ENCODE peak calls at places on chromosomes 7 and 10, in five cellular contexts. Y is WERI-Rb-1, G is GM13977, V is spleen, U is brain microvascular endothelial cell. S is an unnamed sample.

GRCh38 chr10:104045151-104046089 is 40.3 kb downstream of the COL17A1 start:
- DNase-seq in Y (peak), G (peak), V (no peak), U (peak), S (peak)

GRCh38 chr7:143390098-143390772 is 9.1 kb downstream of the ZYX start:
- DNase-seq in Y (no peak), G (no peak), V (no peak), U (no peak), S (peak)

GRCh38 chr7:73831656-73832579 is 1.1 kb downstream of the CLDN4 start:
- DNase-seq in Y (no peak), G (no peak), V (no peak), U (no peak), S (peak)

GRCh38 chr10:5514226-5514881 is 10.4 kb upstream of the CALML3 start:
- DNase-seq in Y (peak), G (no peak), V (peak), U (no peak), S (no peak)

GRCh38 chr7:3067193-3067592 is 23.5 kb upstream of the CARD11 start:
- DNase-seq in Y (no peak), G (peak), V (no peak), U (no peak), S (no peak)

GRCh38 chr7:128831178-128831993 is 1.2 kb downstream of the FLNC start:
- DNase-seq in Y (peak), G (peak), V (peak), U (peak), S (peak)

GRCh38 chr10:77165445-77166316 is 471.9 kb downstream of the KCNMA1 start:
- DNase-seq in Y (peak), G (peak), V (no peak), U (peak), S (peak)

GRCh38 chr10:5566606-5567005 is 41.8 kb downstream of the CALML3 start:
- DNase-seq in Y (no peak), G (no peak), V (no peak), U (no peak), S (peak)

GRCh38 chr10:64726466-64726865 is 1205.3 kb downstream of the REEP3 start:
- DNase-seq in Y (no peak), G (no peak), V (no peak), U (no peak), S (no peak)

GRCh38 chr7:3095046-3095445 is 51.4 kb upstream of the CARD11 start:
- DNase-seq in Y (no peak), G (peak), V (peak), U (no peak), S (no peak)

GRCh38 chr10:103241262-103242011 is 4.2 kb upstream of the RPEL1 start:
- DNase-seq in Y (no peak), G (no peak), V (no peak), U (peak), S (peak)

GRCh38 chr10:43938810-43939209 is 290.1 kb upstream of the ZNF32 start:
- DNase-seq in Y (no peak), G (no peak), V (peak), U (no peak), S (no peak)

DNA sequence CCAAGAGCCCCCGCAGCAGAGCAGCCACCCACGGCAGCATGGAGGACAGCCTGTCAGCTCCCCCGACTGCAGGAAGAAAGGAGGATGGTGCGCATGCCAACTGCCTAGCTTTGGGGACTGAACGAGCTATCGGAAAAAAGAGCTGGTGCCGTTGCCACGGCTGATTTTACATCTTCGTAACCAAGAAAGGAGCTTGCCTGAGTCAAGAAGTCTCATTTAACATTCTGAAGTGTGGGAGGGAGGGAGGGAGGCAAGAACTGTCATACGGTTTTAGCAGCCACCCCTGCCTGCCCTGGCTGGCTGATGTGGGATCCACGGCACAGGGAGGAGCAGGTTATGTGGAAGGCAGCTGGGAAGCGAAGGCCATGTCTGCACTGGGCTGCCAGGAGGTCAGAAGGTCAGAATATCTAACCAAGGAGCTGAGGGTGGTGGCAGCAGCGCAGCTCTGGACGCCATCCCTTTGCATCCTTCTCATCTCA is 74.7 kb upstream of the CAMK2B start:
- DNase-seq in Y (no peak), G (no peak), V (no peak), U (no peak), S (no peak)
- TF ChIP-seq CTCF in Y (no peak), G (no peak), V (no peak), U (no peak), S (no peak)

GRCh38 chr7:87510430-87510875 is 35.0 kb upstream of the ABCB4 start:
- DNase-seq in Y (peak), G (no peak), V (no peak), U (no peak), S (no peak)

GRCh38 chr7:87507446-87507845 is 32.0 kb upstream of the ABCB4 start:
- DNase-seq in Y (peak), G (no peak), V (no peak), U (no peak), S (no peak)

GRCh38 chr7:87505557-87506242 is 30.2 kb upstream of the ABCB4 start:
- DNase-seq in Y (no peak), G (no peak), V (no peak), U (no peak), S (no peak)

GRCh38 chr7:87505122-87505521 is 29.6 kb upstream of the ABCB4 start:
- DNase-seq in Y (no peak), G (no peak), V (no peak), U (no peak), S (no peak)

GRCh38 chr7:87506243-87507180 is 31.0 kb upstream of the ABCB4 start:
- DNase-seq in Y (peak), G (no peak), V (no peak), U (no peak), S (peak)
- TF ChIP-seq CTCF in Y (no peak), G (peak), V (no peak), U (peak), S (peak)

GRCh38 chr7:150955519-150956394 is 22.4 kb downstream of the KCNH2 start:
- DNase-seq in Y (peak), G (no peak), V (no peak), U (no peak), S (peak)
- TF ChIP-seq CTCF in Y (no peak), G (no peak), V (no peak), U (no peak), S (no peak)

GRCh38 chr7:6589151-6589828 is 531 bp upstream of the INTS15 start:
- DNase-seq in Y (no peak), G (no peak), V (no peak), U (no peak), S (no peak)
- TF ChIP-seq CTCF in Y (no peak), G (no peak), V (no peak), U (peak), S (no peak)

S was measured in foreskin fibroblast.